ENCODE peak calls at places on chromosomes 16 and 17, in nine cellular contexts. F is fibroblast of pulmonary artery, H is T-helper 2 cell, P is NCI-H774, I is thoracic aorta, J is kidney epithelial cell, B is caudate nucleus, C is iPS-NIHi11, L is posterior cingulate gyrus. T is an unnamed sample.

GRCh38 chr17:76427457-76428231 is 25.3 kb downstream of the UBE2O start:
- DNase-seq in C (no peak), L (no peak), H (no peak), P (no peak), I (no peak), F (peak), B (no peak), J (no peak), T (peak)

GRCh38 chr16:28538733-28539596 is at the start of gene NUPR1:
- DNase-seq in F (peak), J (no peak), B (peak), I (peak), L (peak), H (no peak), P (no peak), C (peak), T (peak)

GRCh38 chr16:55651841-55652824 is 3.7 kb upstream of the SLC6A2 start:
- DNase-seq in J (no peak), H (no peak), L (no peak), I (no peak), C (no peak), B (no peak), F (no peak), P (no peak), T (no peak)

GRCh38 chr17:66661411-66661843 is 173.5 kb upstream of the CACNG5 start:
- DNase-seq in L (no peak), J (peak), F (peak), C (no peak), B (no peak), H (no peak), P (peak), I (no peak), T (no peak)

GRCh38 chr17:57672205-57672632 is 72.9 kb downstream of the CCDC182 start:
- DNase-seq in B (no peak), F (peak), P (no peak), L (no peak), H (peak), C (no peak), J (peak), I (no peak), T (no peak)

GRCh38 chr17:78583091-78583490 is 5.9 kb upstream of the DNAH17 start:
- DNase-seq in C (peak), I (no peak), B (no peak), L (no peak), J (no peak), H (no peak), F (no peak), P (no peak), T (no peak)

GRCh38 chr16:8797364-8798173 is at the start of the genes PMM2 and TMEM186:
- DNase-seq in I (peak), H (peak), F (peak), C (peak), L (peak), P (peak), J (peak), B (peak), T (peak)

GRCh38 chr17:4221163-4221562 is 42.6 kb downstream of the ANKFY1 start:
- DNase-seq in J (no peak), I (no peak), C (no peak), H (no peak), F (no peak), B (no peak), L (no peak), P (no peak), T (no peak)

GRCh38 chr17:47697948-47698711 is 4.2 kb downstream of the TBKBP1 start:
- DNase-seq in L (no peak), F (no peak), I (no peak), C (no peak), B (no peak), H (no peak), P (no peak), J (no peak), T (no peak)

GRCh38 chr16:15973460-15973859 is 24.0 kb downstream of the ABCC1 start:
- DNase-seq in C (no peak), F (peak), I (no peak), J (no peak), H (no peak), P (no peak), B (no peak), L (no peak), T (no peak)

GRCh38 chr16:2756288-2757015 is 4.0 kb downstream of the SRRM2 start:
- DNase-seq in C (no peak), F (no peak), I (no peak), H (no peak), B (no peak), L (no peak), P (no peak), J (no peak), T (no peak)

GRCh38 chr17:64497565-64498035 is 746 bp upstream of the POLG2 start:
- DNase-seq in I (no peak), C (no peak), P (no peak), J (no peak), F (no peak), B (no peak), H (no peak), L (no peak), T (no peak)

GRCh38 chr17:28841901-28842281 is 699 bp downstream of the FAM222B start:
- DNase-seq in I (no peak), C (no peak), J (no peak), B (no peak), H (peak), F (no peak), L (no peak), P (no peak), T (no peak)